ENCODE peak calls at places on chromosomes 4 and X, in ten cellular contexts. H is activated naive CD4-positive, alpha-beta T cell; E is NCI-H1105; G is astrocyte of the spinal cord; U is CD8-positive, alpha-beta memory T cell; X is T follicular helper cell; M is GM23248; W is stromal cell of bone marrow; S is LHCN-M2; O is naive thymus-derived CD4-positive, alpha-beta T cell. V is an unnamed sample.
A peak's percentile ranks its signal among the peaks of the same experiment; 100 is the strongest.

GRCh38 chr4:57051100-57051499 is 59.1 kb downstream of the IGFBP7 start:
- DNase-seq in H (no peak), E (no peak), G (no peak), U (no peak), X (no peak), M (no peak), W (no peak), S (no peak), O (no peak), V (no peak)

GRCh38 chrX:15903186-15903681 is 48.6 kb upstream of the AP1S2 start:
- DNase-seq in H (no peak), E (no peak), G (no peak), U (no peak), X (no peak), M (no peak), W (no peak), S (peak; percentile 44), O (no peak), V (no peak)

GRCh38 chr4:80484707-80485106 is 149.2 kb downstream of the CFAP299 start:
- DNase-seq in H (no peak), E (no peak), G (no peak), U (no peak), X (no peak), M (peak; percentile 22), W (no peak), S (no peak), O (no peak), V (no peak)

GRCh38 chrX:47514553-47515235 is 31.7 kb upstream of the ZNF41 start:
- DNase-seq in H (no peak), E (no peak), G (peak; percentile 22), U (no peak), X (no peak), M (peak; percentile 75), W (no peak), S (peak; percentile 61), O (no peak), V (no peak)

GRCh38 chr4:1402516-1403101 is 3.6 kb downstream of the NKX1-1 start:
- DNase-seq in H (no peak), E (no peak), G (no peak), U (no peak), X (no peak), M (peak; percentile 42), W (no peak), S (no peak), O (peak; percentile 19), V (no peak)

GRCh38 chrX:102808336-102808735 is 87.8 kb downstream of the GPRASP3 start:
- DNase-seq in H (no peak), E (no peak), G (no peak), U (no peak), X (no peak), M (peak; percentile 36), W (peak; percentile 43), S (peak; percentile 30), O (no peak), V (no peak)

GRCh38 chrX:3362956-3363355 is 16.5 kb upstream of the MXRA5 start:
- DNase-seq in H (no peak), E (no peak), G (no peak), U (no peak), X (no peak), M (no peak), W (no peak), S (no peak), O (no peak), V (peak; percentile 54)

GRCh38 chr4:143745874-143746273 is 45.4 kb upstream of the FREM3 start:
- DNase-seq in H (no peak), E (no peak), G (no peak), U (no peak), X (no peak), M (no peak), W (no peak), S (no peak), O (no peak), V (no peak)

GRCh38 chr4:173146456-173146855 is 22.2 kb upstream of the GALNT7 start:
- DNase-seq in H (no peak), E (no peak), G (no peak), U (no peak), X (no peak), M (no peak), W (no peak), S (no peak), O (no peak), V (no peak)

GRCh38 chr4:79050521-79050880 is 111.3 kb upstream of the PAQR3 start:
- DNase-seq in H (no peak), E (peak; percentile 35), G (peak; percentile 9), U (no peak), X (no peak), M (peak; percentile 25), W (no peak), S (no peak), O (no peak), V (no peak)

GRCh38 chr4:66554844-66555243 is 884.6 kb upstream of the EPHA5 start:
- DNase-seq in H (no peak), E (no peak), G (no peak), U (no peak), X (no peak), M (no peak), W (no peak), S (no peak), O (no peak), V (no peak)

GRCh38 chr4:180060159-180060889 is 2182.9 kb upstream of the TENM3 start:
- DNase-seq in H (no peak), E (peak; percentile 28), G (peak; percentile 52), U (no peak), X (no peak), M (peak; percentile 2), W (no peak), S (no peak), O (no peak), V (no peak)

GRCh38 chrX:19193584-19193983 is 71.3 kb upstream of the ADGRG2 start:
- DNase-seq in H (no peak), E (no peak), G (no peak), U (no peak), X (no peak), M (no peak), W (no peak), S (no peak), O (no peak), V (no peak)

GRCh38 chr4:82217986-82218715 is 155.6 kb downstream of the HNRNPD start:
- DNase-seq in H (no peak), E (peak; percentile 6), G (no peak), U (no peak), X (no peak), M (peak; percentile 28), W (no peak), S (no peak), O (no peak), V (no peak)

GRCh38 chrX:136710324-136710951 is 62.5 kb downstream of the CD40LG start:
- DNase-seq in H (no peak), E (no peak), G (peak; percentile 32), U (no peak), X (no peak), M (peak; percentile 38), W (peak; percentile 11), S (no peak), O (no peak), V (no peak)

GRCh38 chrX:129600981-129601424 is 53.8 kb downstream of the APLN start:
- DNase-seq in H (no peak), E (no peak), G (peak; percentile 18), U (no peak), X (no peak), M (peak; percentile 53), W (no peak), S (peak; percentile 13), O (no peak), V (no peak)

GRCh38 chr4:57442834-57443291 is 332.7 kb upstream of the IGFBP7 start:
- DNase-seq in H (no peak), E (no peak), G (peak; percentile 42), U (no peak), X (no peak), M (peak; percentile 52), W (no peak), S (peak; percentile 1), O (no peak), V (no peak)